ENCODE peak calls at places on chromosomes 2 and 18, in five cellular contexts. U is coronary artery, E is IMR-90, Z is skeletal muscle cell, J is aorta. C is an unnamed sample.

GRCh38 chr2:120346667-120347358 is 877 bp downstream of the INHBB start:
- DNase-seq in J (no peak), E (peak), Z (peak), U (no peak), C (peak)

GRCh38 chr2:216034065-216034464 is 20.7 kb upstream of the MREG start:
- DNase-seq in Z (no peak), E (peak), J (peak), U (no peak), C (peak)

GRCh38 chr2:29753676-29754444 is 167.5 kb downstream of the ALK start:
- DNase-seq in J (no peak), U (no peak), Z (peak), E (peak), C (peak)

GRCh38 chr2:150485871-150486538 is 1.5 kb downstream of the RND3 start:
- DNase-seq in E (peak), J (peak), U (peak), Z (peak), C (peak)

GRCh38 chr2:74043345-74044329 is 58.9 kb downstream of the TET3 start:
- DNase-seq in J (no peak), Z (no peak), E (no peak), U (no peak), C (no peak)

GRCh38 chr2:222993920-222994650 is 57.9 kb upstream of the KCNE4 start:
- DNase-seq in Z (peak), U (peak), J (peak), E (peak), C (peak)

GRCh38 chr18:80147037-80147417 is 38.0 kb downstream of the ADNP2 start:
- DNase-seq in Z (no peak), U (no peak), E (no peak), J (no peak), C (no peak)

GRCh38 chr2:20562540-20563225 is 88.2 kb downstream of the HS1BP3 start:
- DNase-seq in E (no peak), J (no peak), U (no peak), Z (no peak), C (peak)

GRCh38 chr2:32009479-32010256 is 1.1 kb downstream of the MEMO1 start:
- DNase-seq in J (peak), Z (no peak), U (peak), E (no peak), C (peak)

GRCh38 chr2:48138898-48139297 is 232.6 kb upstream of the FBXO11 start:
- DNase-seq in U (no peak), J (no peak), E (no peak), Z (no peak), C (no peak)
- H3K4me3 ChIP-seq in U (no peak), J (no peak), E (no peak), Z (no peak), C (no peak)

DNA sequence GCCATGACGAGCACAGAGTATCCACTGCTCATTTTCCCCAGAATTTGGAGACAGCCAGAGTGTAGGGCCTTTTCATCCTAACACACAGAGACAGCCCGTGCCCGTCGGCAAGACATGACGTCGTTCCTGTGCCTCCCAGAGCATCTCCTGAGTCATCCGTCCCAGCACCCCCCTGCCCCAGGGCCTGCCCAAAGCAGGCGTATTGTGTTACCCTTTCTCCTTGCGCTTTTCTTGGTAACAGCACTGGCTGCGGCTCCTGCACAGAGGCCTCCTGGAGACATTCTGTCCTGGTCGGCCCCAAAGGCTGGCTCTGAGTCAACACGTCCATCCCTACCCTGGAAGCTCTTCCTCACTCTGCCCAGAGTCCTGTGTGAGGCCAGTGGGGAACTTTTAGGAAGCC is 217.1 kb downstream of the KLHL29 start:
- DNase-seq in J (no peak), U (no peak), E (peak), Z (peak), C (peak)
- H3K4me3 ChIP-seq in J (no peak), U (no peak), E (no peak), Z (no peak), C (no peak)

GRCh38 chr18:47262397-47263196 is 11.1 kb upstream of the SKOR2 start:
- DNase-seq in J (no peak), U (no peak), Z (no peak), E (no peak), C (no peak)
- H3K4me3 ChIP-seq in J (no peak), U (peak), Z (no peak), E (no peak), C (no peak)

GRCh38 chr18:58241877-58242276 is 197.9 kb downstream of the NEDD4L start:
- DNase-seq in U (no peak), Z (peak), E (peak), J (no peak), C (peak)
- H3K4me3 ChIP-seq in U (no peak), Z (no peak), E (no peak), J (no peak), C (no peak)

GRCh38 chr2:174334278-174334715 is 457 bp upstream of the SP9 start:
- DNase-seq in Z (no peak), U (no peak), E (no peak), J (no peak), C (no peak)
- H3K4me3 ChIP-seq in Z (no peak), U (peak), E (no peak), J (no peak), C (no peak)

DNA sequence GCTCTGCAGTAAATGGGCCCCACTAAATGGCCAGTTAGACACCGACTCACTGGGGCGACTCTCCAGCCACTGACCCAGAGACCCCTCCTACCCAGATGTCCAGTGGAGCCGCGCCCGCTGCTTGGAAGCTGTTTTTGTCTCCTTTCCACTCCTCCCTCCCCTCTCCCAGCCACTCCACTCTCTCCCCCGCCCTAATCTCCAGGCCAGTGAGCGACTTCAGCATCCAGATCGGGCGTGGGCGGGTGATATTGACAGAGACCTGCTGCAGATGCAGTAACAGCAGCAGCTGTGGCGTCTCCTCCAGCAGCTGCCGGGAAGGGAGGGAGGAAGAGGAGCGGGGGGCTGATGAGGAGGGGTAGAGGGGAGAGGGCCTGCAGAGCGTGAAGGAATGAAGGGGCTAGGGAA is at the start of gene SCN7A:
- DNase-seq in Z (peak), U (peak), J (peak), E (peak), C (peak)
- H3K4me3 ChIP-seq in Z (peak), U (peak), J (no peak), E (peak), C (peak)

DNA sequence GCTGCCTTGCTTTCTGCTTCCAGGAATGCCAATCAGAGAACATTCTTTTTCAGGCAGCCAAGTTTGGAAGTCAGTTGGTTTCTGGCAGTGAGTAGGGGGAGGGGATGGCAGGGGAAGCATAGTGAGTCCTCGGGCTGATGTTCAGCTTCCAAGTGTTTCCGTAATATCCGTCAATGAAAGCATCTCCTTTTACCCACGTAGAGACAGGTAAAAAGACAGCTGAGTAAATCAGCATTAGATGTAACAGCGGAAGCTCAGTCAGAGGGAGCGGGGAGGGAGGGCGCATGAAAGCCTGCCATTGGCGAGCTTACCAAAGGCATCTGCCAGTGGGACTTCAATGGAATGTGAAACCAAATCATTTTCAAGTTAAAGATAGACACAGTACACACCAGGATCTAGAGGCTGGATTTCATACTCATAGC is 117.1 kb upstream of the DTNA start:
- DNase-seq in U (peak), E (peak), J (peak), Z (peak), C (peak)
- H3K4me3 ChIP-seq in U (peak), E (peak), J (peak), Z (peak), C (peak)

C was measured in cardiac fibroblast.